ENCODE peak calls at places on chromosomes 12 and 14, in seven cellular contexts. One of them, this sample, is unnamed.

GRCh38 chr12:12786716-12787601 is 1.5 kb downstream of the APOLD1 start:
- DNase-seq in LoVo: peak
- DNase-seq in tibial artery: peak
- DNase-seq in cardiac fibroblast: peak
- DNase-seq in NCI-H2107: peak
- DNase-seq in putamen: peak
- DNase-seq in AG10803: peak
- DNase-seq in this sample: peak

GRCh38 chr14:51677276-51677675 is 25.6 kb downstream of the FRMD6 start:
- DNase-seq in NCI-H2107: no peak
- DNase-seq in cardiac fibroblast: peak
- DNase-seq in tibial artery: no peak
- DNase-seq in putamen: peak
- DNase-seq in AG10803: peak
- DNase-seq in LoVo: no peak
- DNase-seq in this sample: peak

GRCh38 chr14:46661728-46662127 is 10.1 kb upstream of the RPL10L start:
- DNase-seq in AG10803: no peak
- DNase-seq in tibial artery: no peak
- DNase-seq in putamen: no peak
- DNase-seq in LoVo: no peak
- DNase-seq in NCI-H2107: no peak
- DNase-seq in cardiac fibroblast: no peak
- DNase-seq in this sample: no peak

GRCh38 chr12:101552277-101552676 is 42.5 kb upstream of the MYBPC1 start:
- DNase-seq in LoVo: no peak
- DNase-seq in tibial artery: no peak
- DNase-seq in NCI-H2107: no peak
- DNase-seq in cardiac fibroblast: peak
- DNase-seq in AG10803: peak
- DNase-seq in putamen: no peak
- DNase-seq in this sample: peak

GRCh38 chr14:101969480-101969879 is 5.1 kb downstream of the DYNC1H1 start:
- DNase-seq in putamen: no peak
- DNase-seq in cardiac fibroblast: no peak
- DNase-seq in AG10803: no peak
- DNase-seq in LoVo: no peak
- DNase-seq in NCI-H2107: no peak
- DNase-seq in tibial artery: no peak
- DNase-seq in this sample: no peak

GRCh38 chr14:31960039-31960438 is 117.1 kb upstream of the ARHGAP5 start:
- DNase-seq in NCI-H2107: no peak
- DNase-seq in AG10803: no peak
- DNase-seq in LoVo: no peak
- DNase-seq in tibial artery: no peak
- DNase-seq in cardiac fibroblast: no peak
- DNase-seq in putamen: no peak
- DNase-seq in this sample: no peak

GRCh38 chr12:20616093-20616492 is 79.0 kb upstream of the SLCO1C1 start:
- DNase-seq in putamen: no peak
- DNase-seq in AG10803: no peak
- DNase-seq in cardiac fibroblast: no peak
- DNase-seq in LoVo: no peak
- DNase-seq in NCI-H2107: no peak
- DNase-seq in tibial artery: no peak
- DNase-seq in this sample: no peak

GRCh38 chr14:103641181-103641580 is 12.2 kb downstream of the KLC1 start:
- DNase-seq in LoVo: no peak
- DNase-seq in NCI-H2107: no peak
- DNase-seq in putamen: no peak
- DNase-seq in AG10803: no peak
- DNase-seq in cardiac fibroblast: no peak
- DNase-seq in tibial artery: no peak
- DNase-seq in this sample: peak

GRCh38 chr12:97939141-97939540 is 476.5 kb downstream of the RMST start:
- DNase-seq in LoVo: no peak
- DNase-seq in cardiac fibroblast: no peak
- DNase-seq in NCI-H2107: no peak
- DNase-seq in AG10803: no peak
- DNase-seq in tibial artery: no peak
- DNase-seq in putamen: no peak
- DNase-seq in this sample: no peak